ENCODE peak calls at places on chromosomes 5 and 9, in nine cellular contexts. K, C, R, Q, B, I, O, S and D are unnamed samples.
A peak's percentile ranks its signal among the peaks of the same experiment; 100 is the strongest.

GRCh38 chr5:142746532-142746931 is 23.6 kb upstream of the ARHGAP26 start:
- DNase-seq in K (no peak), C (no peak), R (no peak), Q (no peak), B (no peak), I (no peak), O (no peak), S (no peak), D (no peak)

GRCh38 chr5:5221731-5222130 is 81.6 kb downstream of the ADAMTS16 start:
- DNase-seq in K (no peak), C (no peak), R (peak; percentile 58), Q (no peak), B (no peak), I (no peak), O (no peak), S (no peak), D (no peak)

GRCh38 chr5:4116834-4117233 is 521.2 kb downstream of the IRX1 start:
- DNase-seq in K (no peak), C (no peak), R (no peak), Q (no peak), B (peak; percentile 93), I (no peak), O (no peak), S (no peak), D (no peak)

GRCh38 chr5:158976035-158976434 is 123.7 kb downstream of the EBF1 start:
- DNase-seq in K (no peak), C (peak; percentile 54), R (peak; percentile 47), Q (no peak), B (peak; percentile 26), I (no peak), O (no peak), S (no peak), D (no peak)

GRCh38 chr5:16573401-16573800 is 43.4 kb downstream of the RETREG1 start:
- DNase-seq in K (no peak), C (no peak), R (no peak), Q (no peak), B (no peak), I (no peak), O (no peak), S (no peak), D (no peak)

GRCh38 chr5:132489871-132490483 is 596 bp downstream of the IRF1 start:
- DNase-seq in K (peak; percentile 63), C (no peak), R (no peak), Q (no peak), B (no peak), I (no peak), O (no peak), S (peak; percentile 18), D (peak; percentile 81)

GRCh38 chr5:110757118-110757729 is 18.4 kb downstream of the SLC25A46 start:
- DNase-seq in K (no peak), C (peak; percentile 46), R (peak; percentile 55), Q (no peak), B (peak; percentile 42), I (no peak), O (peak; percentile 40), S (peak; percentile 63), D (no peak)

GRCh38 chr5:139764250-139764791 is 31.3 kb upstream of the PSD2 start:
- DNase-seq in K (no peak), C (no peak), R (no peak), Q (no peak), B (no peak), I (no peak), O (no peak), S (peak; percentile 43), D (no peak)

GRCh38 chr9:81375461-81376100 is 313.8 kb downstream of the TLE1 start:
- DNase-seq in K (no peak), C (no peak), R (no peak), Q (no peak), B (no peak), I (no peak), O (no peak), S (no peak), D (no peak)

GRCh38 chr9:136467766-136468165 is 15.1 kb downstream of the SEC16A start:
- DNase-seq in K (no peak), C (no peak), R (no peak), Q (no peak), B (no peak), I (no peak), O (no peak), S (no peak), D (no peak)

GRCh38 chr5:39394946-39395345 is 29.8 kb downstream of the DAB2 start:
- DNase-seq in K (no peak), C (no peak), R (peak; percentile 79), Q (no peak), B (peak; percentile 92), I (no peak), O (no peak), S (no peak), D (no peak)

GRCh38 chr9:105447814-105448812 is at the start of gene FSD1L:
- DNase-seq in K (peak; percentile 88), C (peak; percentile 27), R (peak; percentile 90), Q (peak; percentile 39), B (peak; percentile 88), I (peak; percentile 65), O (peak; percentile 81), S (peak; percentile 97), D (peak; percentile 96)
- H3K4me3 ChIP-seq in K (peak within 1 kb of the TSS; percentile 68), C (peak within 1 kb of the TSS; percentile 71), R (peak within 1 kb of the TSS; percentile 84), Q (peak within 1 kb of the TSS; percentile 71), B (peak within 1 kb of the TSS; percentile 73), I (peak within 1 kb of the TSS; percentile 63), O (peak within 1 kb of the TSS; percentile 93), S (peak within 1 kb of the TSS; percentile 63), D (peak within 1 kb of the TSS; percentile 69)

GRCh38 chr9:131657890-131658752 is 81.8 kb downstream of the RAPGEF1 start:
- DNase-seq in K (no peak), C (peak; percentile 84), R (peak; percentile 84), Q (no peak), B (peak; percentile 93), I (no peak), O (peak; percentile 75), S (no peak), D (no peak)

GRCh38 chr9:131657031-131657377 is 82.9 kb downstream of the RAPGEF1 start:
- DNase-seq in K (no peak), C (no peak), R (no peak), Q (no peak), B (no peak), I (no peak), O (no peak), S (no peak), D (no peak)

GRCh38 chr9:131657456-131657855 is 82.4 kb downstream of the RAPGEF1 start:
- DNase-seq in K (no peak), C (no peak), R (peak; percentile 35), Q (no peak), B (no peak), I (no peak), O (no peak), S (no peak), D (no peak)

GRCh38 chr9:131656356-131657030 is 83.4 kb downstream of the RAPGEF1 start:
- DNase-seq in K (peak; percentile 85), C (no peak), R (no peak), Q (peak; percentile 62), B (no peak), I (no peak), O (no peak), S (no peak), D (peak; percentile 67)

GRCh38 chr9:131654857-131655577 is 84.9 kb downstream of the RAPGEF1 start:
- DNase-seq in K (no peak), C (no peak), R (no peak), Q (no peak), B (no peak), I (no peak), O (no peak), S (no peak), D (peak; percentile 92)
- H3K27ac ChIP-seq in K (no peak overlapping the region), C (peak overlapping the region; percentile 39), R (no peak overlapping the region), Q (peak overlapping the region; percentile 37), B (no peak overlapping the region), I (no peak overlapping the region), O (no peak overlapping the region), S (no peak overlapping the region), D (peak overlapping the region; percentile 98)

GRCh38 chr5:82349651-82350050 is 71.5 kb upstream of the RPS23 start:
- DNase-seq in K (no peak), C (no peak), R (no peak), Q (no peak), B (no peak), I (peak; percentile 33), O (no peak), S (peak; percentile 54), D (no peak)

GRCh38 chr5:82351754-82352145 is 73.6 kb upstream of the RPS23 start:
- DNase-seq in K (no peak), C (peak; percentile 52), R (peak; percentile 70), Q (no peak), B (peak; percentile 69), I (no peak), O (peak; percentile 61), S (peak; percentile 78), D (no peak)

GRCh38 chr5:82346376-82347212 is 68.4 kb upstream of the RPS23 start:
- DNase-seq in K (no peak), C (no peak), R (no peak), Q (no peak), B (no peak), I (no peak), O (no peak), S (no peak), D (no peak)

GRCh38 chr5:82347213-82347947 is 69.2 kb upstream of the RPS23 start:
- DNase-seq in K (peak; percentile 73), C (no peak), R (peak; percentile 85), Q (no peak), B (no peak), I (no peak), O (no peak), S (no peak), D (no peak)

DNA sequence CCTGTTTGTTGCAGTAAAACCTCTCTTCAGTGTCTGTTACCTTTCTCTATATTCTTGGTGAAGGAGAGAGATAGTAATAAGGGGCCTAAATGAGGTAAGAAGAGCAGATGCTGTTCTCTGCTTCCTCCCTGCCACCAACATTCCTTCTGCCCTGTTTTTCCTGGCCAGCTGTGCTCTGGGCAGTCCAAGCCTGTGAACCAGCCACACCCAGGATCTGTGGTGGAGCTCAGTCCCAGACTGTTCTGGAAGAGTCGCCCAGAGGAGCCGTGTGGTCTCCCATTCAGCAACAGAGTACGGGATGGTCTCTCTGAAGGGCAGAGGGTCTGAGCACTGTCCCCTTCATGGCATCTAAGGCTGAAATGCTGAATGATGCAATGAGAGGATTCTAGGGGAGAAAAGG is 70.6 kb upstream of the RPS23 start:
- DNase-seq in K (no peak), C (no peak), R (no peak), Q (no peak), B (no peak), I (no peak), O (no peak), S (no peak), D (no peak)
- TF ChIP-seq CTCF in K (no peak), C (no peak), R (no peak), Q (no peak), B (no peak), I (no peak), O (no peak), S (no peak), D (no peak)

DNA sequence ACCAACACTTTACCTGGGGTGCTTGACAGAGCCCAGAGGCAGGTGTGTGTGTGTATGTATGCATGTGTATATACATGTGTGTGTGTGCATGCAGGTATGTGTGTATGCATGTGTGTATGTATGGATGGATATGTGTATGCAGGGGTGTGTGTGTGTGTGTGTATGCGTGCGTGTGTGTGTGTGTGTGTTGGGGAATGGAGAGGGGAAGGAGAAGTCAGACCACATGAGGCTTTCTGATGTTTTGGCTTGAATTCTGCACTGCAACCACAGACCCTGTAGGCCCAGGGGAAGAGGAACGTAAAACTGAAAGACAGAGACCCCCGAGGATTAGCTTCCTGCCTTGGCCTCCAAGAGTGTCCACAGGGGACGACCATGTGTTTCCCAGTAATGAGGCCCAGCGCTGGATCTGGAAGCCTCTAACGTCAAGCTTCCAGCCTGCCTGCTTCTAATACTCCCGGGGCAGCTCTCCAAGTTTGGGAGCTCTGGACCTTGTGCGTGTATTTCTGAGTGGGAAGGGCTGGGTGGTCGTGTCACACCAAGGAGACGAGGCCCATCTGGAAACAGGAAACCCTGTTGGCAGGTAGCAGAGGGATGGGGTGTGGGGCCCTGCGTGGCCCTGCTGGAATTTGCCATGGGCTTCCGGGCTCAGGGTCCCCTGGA is 5.8 kb downstream of the DCANP1 start:
- DNase-seq in K (peak; percentile 55), C (no peak), R (no peak), Q (no peak), B (no peak), I (no peak), O (no peak), S (no peak), D (peak; percentile 36)
- H3K4me3 ChIP-seq in K (no peak overlapping the region), C (no peak overlapping the region), R (no peak overlapping the region), Q (no peak overlapping the region), B (no peak overlapping the region), I (no peak overlapping the region), O (no peak overlapping the region), S (no peak overlapping the region), D (no peak overlapping the region)